ENCODE peak calls at places on chromosomes 12 and 14, in six cellular contexts. One of them, this sample, is unnamed.

GRCh38 chr14:80638620-80639215 is 302.8 kb downstream of the CEP128 start:
- DNase-seq in neural progenitor cell: no peak
- DNase-seq in sciatic nerve: no peak
- DNase-seq in SK-N-DZ: no peak
- DNase-seq in activated CD8-positive, alpha-beta T cell treated with anti-CD3 and anti-CD28 coated beads for 36 hours: no peak
- DNase-seq in stomach: no peak
- DNase-seq in this sample: no peak

GRCh38 chr12:47769234-47770085 is 3.6 kb upstream of the SLC48A1 start:
- DNase-seq in neural progenitor cell: no peak
- DNase-seq in sciatic nerve: no peak
- DNase-seq in SK-N-DZ: no peak
- DNase-seq in activated CD8-positive, alpha-beta T cell treated with anti-CD3 and anti-CD28 coated beads for 36 hours: no peak
- DNase-seq in stomach: no peak
- DNase-seq in this sample: no peak

GRCh38 chr14:75884198-75884611 is 97.6 kb downstream of the TGFB3 start:
- DNase-seq in neural progenitor cell: peak; percentile 11
- DNase-seq in sciatic nerve: no peak
- DNase-seq in SK-N-DZ: no peak
- DNase-seq in activated CD8-positive, alpha-beta T cell treated with anti-CD3 and anti-CD28 coated beads for 36 hours: no peak
- DNase-seq in stomach: no peak
- DNase-seq in this sample: no peak

GRCh38 chr12:25997401-25997973 is 39.0 kb downstream of the RASSF8 start:
- DNase-seq in neural progenitor cell: peak; percentile 41
- DNase-seq in sciatic nerve: no peak
- DNase-seq in SK-N-DZ: no peak
- DNase-seq in activated CD8-positive, alpha-beta T cell treated with anti-CD3 and anti-CD28 coated beads for 36 hours: no peak
- DNase-seq in stomach: no peak
- DNase-seq in this sample: no peak

GRCh38 chr12:47885012-47885501 is 19.7 kb downstream of the VDR start:
- DNase-seq in neural progenitor cell: no peak
- DNase-seq in sciatic nerve: no peak
- DNase-seq in SK-N-DZ: no peak
- DNase-seq in activated CD8-positive, alpha-beta T cell treated with anti-CD3 and anti-CD28 coated beads for 36 hours: peak; percentile 98
- DNase-seq in stomach: no peak
- DNase-seq in this sample: peak; percentile 18

GRCh38 chr12:91326043-91327027 is 143.7 kb upstream of the DCN start:
- DNase-seq in neural progenitor cell: peak; percentile 63
- DNase-seq in sciatic nerve: no peak
- DNase-seq in SK-N-DZ: peak; percentile 80
- DNase-seq in activated CD8-positive, alpha-beta T cell treated with anti-CD3 and anti-CD28 coated beads for 36 hours: peak; percentile 49
- DNase-seq in stomach: peak; percentile 33
- DNase-seq in this sample: peak; percentile 69

GRCh38 chr12:9364224-9365176 is 156.3 kb upstream of the PZP start:
- DNase-seq in neural progenitor cell: peak; percentile 62
- DNase-seq in sciatic nerve: no peak
- DNase-seq in SK-N-DZ: no peak
- DNase-seq in activated CD8-positive, alpha-beta T cell treated with anti-CD3 and anti-CD28 coated beads for 36 hours: peak; percentile 78
- DNase-seq in stomach: no peak
- DNase-seq in this sample: no peak

GRCh38 chr12:3587402-3588013 is 96.5 kb downstream of the PRMT8 start:
- DNase-seq in neural progenitor cell: no peak
- DNase-seq in sciatic nerve: no peak
- DNase-seq in SK-N-DZ: no peak
- DNase-seq in activated CD8-positive, alpha-beta T cell treated with anti-CD3 and anti-CD28 coated beads for 36 hours: no peak
- DNase-seq in stomach: no peak
- DNase-seq in this sample: no peak

GRCh38 chr14:45906257-45906656 is 653.3 kb upstream of the MIS18BP1 start:
- DNase-seq in neural progenitor cell: no peak
- DNase-seq in sciatic nerve: no peak
- DNase-seq in SK-N-DZ: no peak
- DNase-seq in activated CD8-positive, alpha-beta T cell treated with anti-CD3 and anti-CD28 coated beads for 36 hours: no peak
- DNase-seq in stomach: no peak
- DNase-seq in this sample: no peak

GRCh38 chr12:9906888-9907287 is 25.3 kb downstream of the CLEC2A start:
- DNase-seq in neural progenitor cell: no peak
- DNase-seq in sciatic nerve: no peak
- DNase-seq in SK-N-DZ: no peak
- DNase-seq in activated CD8-positive, alpha-beta T cell treated with anti-CD3 and anti-CD28 coated beads for 36 hours: peak; percentile 55
- DNase-seq in stomach: no peak
- DNase-seq in this sample: no peak

GRCh38 chr12:27779416-27779815 is 617 bp upstream of the KLHL42 start:
- DNase-seq in neural progenitor cell: peak; percentile 48
- DNase-seq in sciatic nerve: no peak
- DNase-seq in SK-N-DZ: peak; percentile 79
- DNase-seq in activated CD8-positive, alpha-beta T cell treated with anti-CD3 and anti-CD28 coated beads for 36 hours: peak; percentile 35
- DNase-seq in stomach: no peak
- DNase-seq in this sample: peak; percentile 33

GRCh38 chr14:54709444-54709843 is 142.5 kb downstream of the SAMD4A start:
- DNase-seq in neural progenitor cell: no peak
- DNase-seq in sciatic nerve: no peak
- DNase-seq in SK-N-DZ: no peak
- DNase-seq in activated CD8-positive, alpha-beta T cell treated with anti-CD3 and anti-CD28 coated beads for 36 hours: peak; percentile 40
- DNase-seq in stomach: no peak
- DNase-seq in this sample: no peak

GRCh38 chr12:49365542-49365941 is 1.7 kb upstream of the SPATS2 start:
- DNase-seq in neural progenitor cell: no peak
- DNase-seq in sciatic nerve: no peak
- DNase-seq in SK-N-DZ: no peak
- DNase-seq in activated CD8-positive, alpha-beta T cell treated with anti-CD3 and anti-CD28 coated beads for 36 hours: no peak
- DNase-seq in stomach: no peak
- DNase-seq in this sample: no peak

GRCh38 chr12:57046947-57047890 is 2.7 kb downstream of the MYO1A start:
- DNase-seq in neural progenitor cell: no peak
- DNase-seq in sciatic nerve: no peak
- DNase-seq in SK-N-DZ: no peak
- DNase-seq in activated CD8-positive, alpha-beta T cell treated with anti-CD3 and anti-CD28 coated beads for 36 hours: peak; percentile 85
- DNase-seq in stomach: no peak
- DNase-seq in this sample: no peak

GRCh38 chr12:96236221-96236822 is 42.1 kb downstream of the ELK3 start:
- DNase-seq in neural progenitor cell: no peak
- DNase-seq in sciatic nerve: no peak
- DNase-seq in SK-N-DZ: no peak
- DNase-seq in activated CD8-positive, alpha-beta T cell treated with anti-CD3 and anti-CD28 coated beads for 36 hours: peak; percentile 17
- DNase-seq in stomach: no peak
- DNase-seq in this sample: no peak

GRCh38 chr12:107385518-107385917 is 292.2 kb upstream of the CRY1 start:
- DNase-seq in neural progenitor cell: no peak
- DNase-seq in sciatic nerve: no peak
- DNase-seq in SK-N-DZ: no peak
- DNase-seq in activated CD8-positive, alpha-beta T cell treated with anti-CD3 and anti-CD28 coated beads for 36 hours: peak; percentile 14
- DNase-seq in stomach: no peak
- DNase-seq in this sample: no peak

GRCh38 chr12:57835366-57836288 is 10.9 kb downstream of the CTDSP2 start:
- DNase-seq in neural progenitor cell: no peak
- DNase-seq in sciatic nerve: no peak
- DNase-seq in SK-N-DZ: no peak
- DNase-seq in activated CD8-positive, alpha-beta T cell treated with anti-CD3 and anti-CD28 coated beads for 36 hours: no peak
- DNase-seq in stomach: no peak
- DNase-seq in this sample: no peak

GRCh38 chr12:56084958-56085543 is 5.1 kb downstream of the ERBB3 start:
- DNase-seq in neural progenitor cell: peak; percentile 61
- DNase-seq in sciatic nerve: no peak
- DNase-seq in SK-N-DZ: peak; percentile 54
- DNase-seq in activated CD8-positive, alpha-beta T cell treated with anti-CD3 and anti-CD28 coated beads for 36 hours: peak; percentile 63
- DNase-seq in stomach: peak; percentile 46
- DNase-seq in this sample: peak; percentile 44

GRCh38 chr14:44626423-44626822 is 119.3 kb upstream of the FSCB start:
- DNase-seq in neural progenitor cell: no peak
- DNase-seq in sciatic nerve: no peak
- DNase-seq in SK-N-DZ: no peak
- DNase-seq in activated CD8-positive, alpha-beta T cell treated with anti-CD3 and anti-CD28 coated beads for 36 hours: no peak
- DNase-seq in stomach: no peak
- DNase-seq in this sample: no peak

GRCh38 chr14:94682736-94683135 is 70.5 kb downstream of the SERPINA3 start:
- DNase-seq in neural progenitor cell: no peak
- DNase-seq in sciatic nerve: no peak
- DNase-seq in SK-N-DZ: no peak
- DNase-seq in activated CD8-positive, alpha-beta T cell treated with anti-CD3 and anti-CD28 coated beads for 36 hours: no peak
- DNase-seq in stomach: no peak
- DNase-seq in this sample: no peak

GRCh38 chr12:109287181-109287580 is 21.9 kb downstream of the FOXN4 start:
- DNase-seq in neural progenitor cell: no peak
- DNase-seq in sciatic nerve: no peak
- DNase-seq in SK-N-DZ: no peak
- DNase-seq in activated CD8-positive, alpha-beta T cell treated with anti-CD3 and anti-CD28 coated beads for 36 hours: no peak
- DNase-seq in stomach: no peak
- DNase-seq in this sample: no peak

GRCh38 chr12:6696690-6697583 is 3.7 kb downstream of the PIANP start:
- DNase-seq in neural progenitor cell: no peak
- DNase-seq in sciatic nerve: no peak
- DNase-seq in SK-N-DZ: no peak
- DNase-seq in activated CD8-positive, alpha-beta T cell treated with anti-CD3 and anti-CD28 coated beads for 36 hours: no peak
- DNase-seq in stomach: no peak
- DNase-seq in this sample: no peak

GRCh38 chr14:55386037-55386798 is 25.4 kb downstream of the ATG14 start:
- DNase-seq in neural progenitor cell: peak; percentile 7
- DNase-seq in sciatic nerve: no peak
- DNase-seq in SK-N-DZ: no peak
- DNase-seq in activated CD8-positive, alpha-beta T cell treated with anti-CD3 and anti-CD28 coated beads for 36 hours: peak; percentile 32
- DNase-seq in stomach: no peak
- DNase-seq in this sample: no peak

GRCh38 chr14:88013750-88014349 is 8.9 kb downstream of the GPR65 start:
- DNase-seq in neural progenitor cell: peak; percentile 83
- DNase-seq in sciatic nerve: peak; percentile 81
- DNase-seq in SK-N-DZ: peak; percentile 71
- DNase-seq in activated CD8-positive, alpha-beta T cell treated with anti-CD3 and anti-CD28 coated beads for 36 hours: peak; percentile 52
- DNase-seq in stomach: peak; percentile 74
- DNase-seq in this sample: peak; percentile 70

GRCh38 chr12:13046914-13047472 is 2.8 kb downstream of the FAM234B start:
- DNase-seq in neural progenitor cell: no peak
- DNase-seq in sciatic nerve: no peak
- DNase-seq in SK-N-DZ: no peak
- DNase-seq in activated CD8-positive, alpha-beta T cell treated with anti-CD3 and anti-CD28 coated beads for 36 hours: no peak
- DNase-seq in stomach: no peak
- DNase-seq in this sample: no peak

This sample was measured in colonic mucosa.